ENCODE peak calls at places on chromosomes 4 and X, in five cellular contexts. One of them, this sample, is unnamed.

GRCh38 chr4:124632439-124632838 is 80.1 kb downstream of the ANKRD50 start:
- DNase-seq in mesendoderm: no peak
- DNase-seq in H9: no peak
- DNase-seq in mesenchymal stem cell: no peak
- DNase-seq in H1: no peak
- DNase-seq in this sample: peak

GRCh38 chr4:118954246-118954645 is 65.6 kb downstream of the SYNPO2 start:
- DNase-seq in H1: no peak
- DNase-seq in H9: no peak
- DNase-seq in mesendoderm: no peak
- DNase-seq in mesenchymal stem cell: peak
- DNase-seq in this sample: no peak

GRCh38 chrX:110394653-110395052 is 36.0 kb downstream of the RTL9 start:
- DNase-seq in mesenchymal stem cell: peak
- DNase-seq in H1: no peak
- DNase-seq in mesendoderm: no peak
- DNase-seq in H9: no peak
- DNase-seq in this sample: no peak

GRCh38 chrX:45400380-45400779 is 199.7 kb upstream of the DIPK2B start:
- DNase-seq in H9: no peak
- DNase-seq in mesendoderm: peak
- DNase-seq in H1: no peak
- DNase-seq in mesenchymal stem cell: peak
- DNase-seq in this sample: no peak

GRCh38 chrX:78658851-78659744 is at the start of gene RTL3:
- DNase-seq in H9: no peak
- DNase-seq in mesenchymal stem cell: peak
- DNase-seq in mesendoderm: no peak
- DNase-seq in H1: no peak
- DNase-seq in this sample: peak

GRCh38 chr4:152679414-152680281 is at the start of gene TMEM154:
- DNase-seq in mesenchymal stem cell: peak
- DNase-seq in mesendoderm: peak
- DNase-seq in H9: peak
- DNase-seq in H1: peak
- DNase-seq in this sample: peak

GRCh38 chr4:41880840-41881831 is 54.1 kb upstream of the TMEM33 start:
- DNase-seq in mesendoderm: peak
- DNase-seq in H1: peak
- DNase-seq in H9: peak
- DNase-seq in mesenchymal stem cell: peak
- DNase-seq in this sample: peak

GRCh38 chr4:69224891-69225290 is 10.3 kb upstream of the UGT2B11 start:
- DNase-seq in H9: no peak
- DNase-seq in H1: no peak
- DNase-seq in mesenchymal stem cell: no peak
- DNase-seq in mesendoderm: peak
- DNase-seq in this sample: no peak

GRCh38 chr4:132123870-132124623 is 1025.0 kb upstream of the PCDH10 start:
- DNase-seq in mesenchymal stem cell: peak
- DNase-seq in H1: peak
- DNase-seq in H9: peak
- DNase-seq in mesendoderm: no peak
- DNase-seq in this sample: peak

GRCh38 chr4:155545456-155545855 is 121.2 kb upstream of the GUCY1A1 start:
- DNase-seq in H9: no peak
- DNase-seq in mesendoderm: no peak
- DNase-seq in mesenchymal stem cell: no peak
- DNase-seq in H1: no peak
- DNase-seq in this sample: no peak

GRCh38 chr4:136927172-136927571 is 605.1 kb downstream of the PCDH18 start:
- DNase-seq in H9: no peak
- DNase-seq in H1: no peak
- DNase-seq in mesenchymal stem cell: no peak
- DNase-seq in mesendoderm: peak
- DNase-seq in this sample: peak

GRCh38 chr4:157886650-157887049 is 286.2 kb downstream of the GASK1B start:
- DNase-seq in mesenchymal stem cell: no peak
- DNase-seq in mesendoderm: no peak
- DNase-seq in H9: no peak
- DNase-seq in H1: no peak
- DNase-seq in this sample: no peak

GRCh38 chrX:103687696-103688191 is 1.2 kb upstream of the MORF4L2 start:
- DNase-seq in H1: peak
- DNase-seq in mesendoderm: peak
- DNase-seq in H9: peak
- DNase-seq in mesenchymal stem cell: peak
- DNase-seq in this sample: peak

GRCh38 chr4:8666581-8666980 is 74.0 kb downstream of the CPZ start:
- DNase-seq in H9: no peak
- DNase-seq in mesendoderm: no peak
- DNase-seq in H1: no peak
- DNase-seq in mesenchymal stem cell: no peak
- DNase-seq in this sample: no peak

GRCh38 chrX:8743126-8743732 is 11.3 kb upstream of the ANOS1 start:
- DNase-seq in H9: peak
- DNase-seq in H1: peak
- DNase-seq in mesendoderm: peak
- DNase-seq in mesenchymal stem cell: peak
- DNase-seq in this sample: peak

GRCh38 chr4:113012776-113013175 is 36.7 kb upstream of the ANK2 start:
- DNase-seq in mesendoderm: peak
- DNase-seq in mesenchymal stem cell: peak
- DNase-seq in H1: no peak
- DNase-seq in H9: no peak
- DNase-seq in this sample: no peak

GRCh38 chrX:138917781-138918180 is 206.3 kb upstream of the FGF13 start:
- DNase-seq in H1: no peak
- DNase-seq in mesenchymal stem cell: no peak
- DNase-seq in H9: no peak
- DNase-seq in mesendoderm: no peak
- DNase-seq in this sample: no peak

DNA sequence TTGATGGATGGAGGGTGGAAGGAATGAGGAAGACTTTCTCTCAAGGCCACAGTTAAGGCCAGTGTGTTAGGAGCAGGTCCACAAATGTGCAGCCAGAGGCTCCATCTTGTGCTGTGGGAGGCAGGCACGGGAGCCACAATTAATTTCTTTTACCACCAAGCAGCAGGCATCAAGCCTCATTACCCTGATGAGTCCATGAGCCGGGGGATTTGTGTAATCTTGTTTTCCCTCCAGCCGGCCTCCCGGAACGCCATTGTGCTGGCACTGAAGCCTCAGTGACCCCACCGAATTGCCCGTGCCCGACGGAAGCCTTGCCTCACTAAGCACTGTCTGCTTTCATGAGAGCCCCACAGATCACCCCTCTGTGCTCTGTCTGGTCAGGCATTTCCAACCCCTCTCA is 154.7 kb upstream of the STX18 start:
- DNase-seq in mesendoderm: no peak
- DNase-seq in mesenchymal stem cell: no peak
- DNase-seq in H1: no peak
- DNase-seq in H9: no peak
- DNase-seq in this sample: no peak
- H3K18ac ChIP-seq in mesendoderm: no peak
- H3K18ac ChIP-seq in mesenchymal stem cell: no peak
- H3K18ac ChIP-seq in H1: no peak
- H3K18ac ChIP-seq in H9: no peak
- H3K18ac ChIP-seq in this sample: no peak

GRCh38 chr4:6594341-6594740 is 19.4 kb downstream of the MAN2B2 start:
- DNase-seq in H1: no peak
- DNase-seq in H9: no peak
- DNase-seq in mesenchymal stem cell: no peak
- DNase-seq in mesendoderm: no peak
- DNase-seq in this sample: no peak

GRCh38 chr4:6591305-6591704 is 16.3 kb downstream of the MAN2B2 start:
- DNase-seq in H9: no peak
- DNase-seq in H1: no peak
- DNase-seq in mesendoderm: no peak
- DNase-seq in mesenchymal stem cell: no peak
- DNase-seq in this sample: no peak

GRCh38 chr4:6594826-6595355 is 19.9 kb downstream of the MAN2B2 start:
- DNase-seq in H1: no peak
- DNase-seq in mesendoderm: no peak
- DNase-seq in H9: no peak
- DNase-seq in mesenchymal stem cell: no peak
- DNase-seq in this sample: no peak

GRCh38 chr4:6591781-6592180 is 16.8 kb downstream of the MAN2B2 start:
- DNase-seq in H1: no peak
- DNase-seq in mesendoderm: no peak
- DNase-seq in mesenchymal stem cell: no peak
- DNase-seq in H9: no peak
- DNase-seq in this sample: no peak

GRCh38 chr4:6592804-6593563 is 18.0 kb downstream of the MAN2B2 start:
- DNase-seq in mesenchymal stem cell: no peak
- DNase-seq in H9: no peak
- DNase-seq in mesendoderm: no peak
- DNase-seq in H1: no peak
- DNase-seq in this sample: no peak
- H3K18ac ChIP-seq in mesenchymal stem cell: no peak
- H3K18ac ChIP-seq in H9: no peak
- H3K18ac ChIP-seq in mesendoderm: no peak
- H3K18ac ChIP-seq in H1: no peak
- H3K18ac ChIP-seq in this sample: no peak

GRCh38 chr4:7389101-7389701 is 45.5 kb downstream of the PSAPL1 start:
- DNase-seq in mesenchymal stem cell: no peak
- DNase-seq in H9: peak
- DNase-seq in mesendoderm: no peak
- DNase-seq in H1: peak
- DNase-seq in this sample: no peak
- H3K18ac ChIP-seq in mesenchymal stem cell: no peak
- H3K18ac ChIP-seq in H9: no peak
- H3K18ac ChIP-seq in mesendoderm: no peak
- H3K18ac ChIP-seq in H1: peak
- H3K18ac ChIP-seq in this sample: no peak

DNA sequence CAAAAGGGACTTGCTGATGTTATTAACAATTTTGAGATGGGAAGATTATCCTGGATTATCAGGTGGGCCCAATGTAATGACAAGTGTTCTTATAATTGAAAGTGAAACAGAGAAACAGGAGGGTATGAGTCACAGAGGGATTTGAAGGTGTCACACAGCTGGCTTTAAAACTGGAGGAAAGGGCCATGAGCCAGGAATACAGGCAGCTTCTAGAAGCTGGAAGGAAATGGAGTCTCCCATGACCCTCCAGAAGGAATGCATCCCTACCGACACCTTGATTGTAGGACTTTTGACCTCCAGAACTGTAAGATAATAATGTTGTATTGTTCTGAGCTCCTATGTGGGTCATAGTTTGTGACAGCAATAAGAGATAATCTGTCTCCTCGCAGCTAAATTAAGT is 98.0 kb upstream of the STIM2 start:
- DNase-seq in mesendoderm: peak
- DNase-seq in mesenchymal stem cell: peak
- DNase-seq in H9: no peak
- DNase-seq in H1: no peak
- DNase-seq in this sample: peak
- H3K18ac ChIP-seq in mesendoderm: no peak
- H3K18ac ChIP-seq in mesenchymal stem cell: no peak
- H3K18ac ChIP-seq in H9: no peak
- H3K18ac ChIP-seq in H1: no peak
- H3K18ac ChIP-seq in this sample: no peak

GRCh38 chrX:16664059-16664458 is 14.1 kb downstream of the S100G start:
- DNase-seq in H1: no peak
- DNase-seq in mesendoderm: no peak
- DNase-seq in mesenchymal stem cell: peak
- DNase-seq in H9: no peak
- DNase-seq in this sample: no peak

GRCh38 chrX:16664626-16665025 is 14.7 kb downstream of the S100G start:
- DNase-seq in H1: no peak
- DNase-seq in mesendoderm: peak
- DNase-seq in mesenchymal stem cell: no peak
- DNase-seq in H9: no peak
- DNase-seq in this sample: no peak

GRCh38 chrX:16666541-16666940 is 16.6 kb downstream of the S100G start:
- DNase-seq in H1: no peak
- DNase-seq in mesenchymal stem cell: peak
- DNase-seq in H9: no peak
- DNase-seq in mesendoderm: peak
- DNase-seq in this sample: peak

GRCh38 chrX:16662402-16662801 is 12.4 kb downstream of the S100G start:
- DNase-seq in mesenchymal stem cell: no peak
- DNase-seq in H9: no peak
- DNase-seq in mesendoderm: no peak
- DNase-seq in H1: no peak
- DNase-seq in this sample: no peak

GRCh38 chrX:16665089-16665488 is 15.1 kb downstream of the S100G start:
- DNase-seq in mesendoderm: no peak
- DNase-seq in H9: no peak
- DNase-seq in mesenchymal stem cell: peak
- DNase-seq in H1: no peak
- DNase-seq in this sample: no peak
- H3K18ac ChIP-seq in mesendoderm: no peak
- H3K18ac ChIP-seq in H9: no peak
- H3K18ac ChIP-seq in mesenchymal stem cell: no peak
- H3K18ac ChIP-seq in H1: no peak
- H3K18ac ChIP-seq in this sample: no peak

GRCh38 chrX:15136795-15137194 is 133.1 kb downstream of the ASB9 start:
- DNase-seq in H1: no peak
- DNase-seq in mesendoderm: no peak
- DNase-seq in mesenchymal stem cell: no peak
- DNase-seq in H9: no peak
- DNase-seq in this sample: no peak
- H3K18ac ChIP-seq in H1: no peak
- H3K18ac ChIP-seq in mesendoderm: no peak
- H3K18ac ChIP-seq in mesenchymal stem cell: no peak
- H3K18ac ChIP-seq in H9: no peak
- H3K18ac ChIP-seq in this sample: no peak

DNA sequence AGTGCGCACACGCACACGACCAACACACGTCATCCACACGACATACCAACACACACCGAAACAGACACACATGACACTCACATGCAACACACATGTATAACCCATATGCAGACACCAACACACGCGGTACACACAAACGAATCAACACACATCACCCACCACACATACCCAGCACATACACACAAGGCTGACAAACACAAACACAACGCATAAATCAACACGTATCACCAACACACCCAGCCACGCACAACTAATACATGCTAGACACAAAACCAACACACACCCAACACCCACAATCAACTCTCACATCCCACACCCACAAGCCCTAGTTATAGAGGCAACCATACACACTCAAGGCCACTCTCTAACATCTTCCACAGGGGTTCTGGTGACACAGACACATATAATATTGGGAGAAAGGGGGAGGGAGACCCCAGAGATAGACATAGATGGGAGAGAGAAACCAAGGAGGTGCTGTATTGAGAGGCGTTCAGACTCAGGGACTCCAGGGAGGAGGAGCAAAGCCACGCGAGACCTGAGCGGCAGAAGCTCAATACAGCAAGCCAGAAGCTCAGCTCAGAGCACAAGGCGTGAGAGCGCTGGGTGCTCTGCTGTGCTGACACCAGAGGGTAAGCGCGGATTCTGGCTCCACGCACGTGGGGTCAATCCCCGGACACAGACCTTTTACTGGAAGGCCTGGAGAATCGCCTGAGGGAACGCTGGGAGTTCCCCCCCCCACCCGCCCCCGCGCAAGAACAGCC is 8.5 kb downstream of the MSX1 start:
- DNase-seq in H9: no peak
- DNase-seq in mesenchymal stem cell: no peak
- DNase-seq in mesendoderm: no peak
- DNase-seq in H1: no peak
- DNase-seq in this sample: no peak
- H3K18ac ChIP-seq in H9: peak
- H3K18ac ChIP-seq in mesenchymal stem cell: no peak
- H3K18ac ChIP-seq in mesendoderm: no peak
- H3K18ac ChIP-seq in H1: peak
- H3K18ac ChIP-seq in this sample: peak